ENCODE peak calls at places on chromosome 7, in eight cellular contexts. T, N, C, U, G, S, W and O are unnamed samples.
A peak's percentile ranks its signal among the peaks of the same experiment; 100 is the strongest.

GRCh38 chr7:475425-475728 is 44.3 kb downstream of the PDGFA start:
- DNase-seq in U (no peak), T (no peak), W (no peak), C (no peak), S (no peak), N (no peak), G (no peak), O (no peak)

GRCh38 chr7:24865994-24866615 is 108.8 kb upstream of the GSDME start:
- DNase-seq in G (no peak), S (no peak), U (no peak), C (no peak), W (no peak), N (no peak), T (no peak), O (no peak)

GRCh38 chr7:131328387-131329175 is 905 bp downstream of the MKLN1 start:
- DNase-seq in C (no peak), T (no peak), W (no peak), S (no peak), U (peak; percentile 25), G (no peak), N (no peak), O (no peak)

GRCh38 chr7:15685358-15686181 is 913 bp downstream of the MEOX2 start:
- DNase-seq in C (no peak), G (no peak), U (peak; percentile 7), S (peak; percentile 27), W (peak; percentile 52), T (peak; percentile 48), N (no peak), O (peak; percentile 10)

GRCh38 chr7:46000513-46000912 is 79.4 kb upstream of the IGFBP3 start:
- DNase-seq in U (no peak), S (no peak), N (no peak), W (no peak), G (no peak), C (no peak), T (no peak), O (no peak)

GRCh38 chr7:107051376-107051775 is 6.9 kb downstream of the PRKAR2B start:
- DNase-seq in C (no peak), T (no peak), N (no peak), S (no peak), U (no peak), G (no peak), W (no peak), O (no peak)

GRCh38 chr7:36898186-36898585 is 173.9 kb upstream of the AOAH start:
- DNase-seq in U (no peak), S (no peak), N (no peak), G (no peak), T (no peak), C (no peak), W (no peak), O (no peak)

GRCh38 chr7:144957998-144958397 is 122.1 kb upstream of the TPK1 start:
- DNase-seq in S (no peak), G (no peak), T (no peak), W (no peak), N (no peak), C (no peak), U (no peak), O (no peak)

GRCh38 chr7:149860821-149861727 is 12.7 kb upstream of the ATP6V0E2 start:
- DNase-seq in U (no peak), C (no peak), N (no peak), W (no peak), T (no peak), G (no peak), S (no peak), O (no peak)

GRCh38 chr7:150715293-150715692 is 1.1 kb upstream of the GIMAP1 start:
- DNase-seq in N (no peak), U (no peak), S (no peak), T (no peak), C (no peak), G (no peak), W (no peak), O (no peak)

GRCh38 chr7:131633342-131633843 is 77.0 kb upstream of the PODXL start:
- DNase-seq in N (peak; percentile 73), U (peak; percentile 53), G (no peak), S (no peak), W (no peak), C (no peak), T (no peak), O (no peak)

GRCh38 chr7:96238474-96238873 is 83.4 kb downstream of the SLC25A13 start:
- DNase-seq in G (no peak), C (no peak), U (peak; percentile 31), N (no peak), W (no peak), S (no peak), T (no peak), O (no peak)

GRCh38 chr7:80677629-80678028 is 39.2 kb downstream of the CD36 start:
- DNase-seq in U (no peak), N (no peak), C (no peak), T (no peak), S (no peak), W (no peak), G (no peak), O (no peak)

GRCh38 chr7:129163875-129164544 is 19.5 kb downstream of the TSPAN33 start:
- DNase-seq in U (peak; percentile 38), G (no peak), T (no peak), W (no peak), N (peak; percentile 25), S (no peak), C (no peak), O (no peak)

GRCh38 chr7:51961804-51962203 is 645.2 kb upstream of the COBL start:
- DNase-seq in T (no peak), N (no peak), W (no peak), C (no peak), S (no peak), G (no peak), U (no peak), O (no peak)

GRCh38 chr7:132169730-132170129 is 406.5 kb downstream of the PLXNA4 start:
- DNase-seq in U (no peak), G (no peak), T (no peak), C (no peak), W (no peak), N (no peak), S (no peak), O (no peak)

GRCh38 chr7:47962262-47962661 is 14.0 kb upstream of the PKD1L1 start:
- DNase-seq in U (no peak), W (no peak), S (peak; percentile 57), G (no peak), T (no peak), C (no peak), N (no peak), O (no peak)

GRCh38 chr7:32887395-32887794 is 4.2 kb downstream of the KBTBD2 start:
- DNase-seq in T (no peak), S (no peak), W (no peak), U (no peak), N (no peak), G (no peak), C (no peak), O (no peak)

GRCh38 chr7:155355176-155355575 is 57.5 kb downstream of the INSIG1 start:
- DNase-seq in T (no peak), S (no peak), G (no peak), U (no peak), C (no peak), N (no peak), W (no peak), O (peak; percentile 7)

GRCh38 chr7:141701489-141702046 is 398 bp downstream of the DENND11 start:
- DNase-seq in G (peak; percentile 54), N (peak; percentile 24), U (peak; percentile 11), C (no peak), S (peak; percentile 53), T (peak; percentile 46), W (peak; percentile 44), O (peak; percentile 51)

GRCh38 chr7:105267244-105267643 is 121.5 kb downstream of the SRPK2 start:
- DNase-seq in N (peak; percentile 19), U (no peak), C (no peak), W (no peak), T (no peak), G (no peak), S (no peak), O (no peak)

DNA sequence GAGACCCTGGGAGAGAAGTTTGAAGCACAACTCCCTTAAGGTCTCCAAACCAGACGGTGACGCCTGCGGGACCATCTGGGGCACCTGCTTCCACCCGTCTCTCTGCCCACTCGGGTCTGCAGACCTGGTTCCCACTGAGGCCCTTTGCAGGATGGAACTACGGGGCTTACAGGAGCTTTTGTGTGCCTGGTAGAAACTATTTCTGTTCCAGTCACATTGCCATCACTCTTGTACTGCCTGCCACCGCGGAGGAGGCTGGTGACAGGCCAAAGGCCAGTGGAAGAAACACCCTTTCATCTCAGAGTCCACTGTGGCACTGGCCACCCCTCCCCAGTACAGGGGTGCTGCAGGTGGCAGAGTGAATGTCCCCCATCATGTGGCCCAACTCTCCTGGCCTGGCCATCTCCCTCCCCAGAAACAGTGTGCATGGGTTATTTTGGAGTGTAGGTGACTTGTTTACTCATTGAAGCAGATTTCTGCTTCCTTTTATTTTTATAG is 10.8 kb downstream of the SERPINE1 start:
- DNase-seq in U (no peak), W (no peak), T (no peak), N (no peak), S (no peak), C (no peak), G (no peak), O (no peak)
- H3K27ac ChIP-seq in U (peak overlapping the region; percentile 81), W (no peak overlapping the region), T (no peak overlapping the region), N (peak overlapping the region; percentile 94), S (peak overlapping the region; percentile 23), C (peak overlapping the region; percentile 62), G (no peak overlapping the region), O (peak overlapping the region; percentile 70)

GRCh38 chr7:26202019-26202985 is 757 bp downstream of the CBX3 start:
- DNase-seq in N (peak; percentile 39), W (peak; percentile 64), C (no peak), T (peak; percentile 47), U (peak; percentile 31), S (peak; percentile 60), G (peak; percentile 45), O (peak; percentile 55)
- H3K27ac ChIP-seq in N (peak overlapping the region; percentile 99), W (peak overlapping the region; percentile 97), C (peak overlapping the region; percentile 99), T (peak overlapping the region; percentile 97), U (peak overlapping the region; percentile 94), S (peak overlapping the region; percentile 100), G (peak overlapping the region; percentile 98), O (peak overlapping the region; percentile 97)

GRCh38 chr7:100017300-100017699 is 1.9 kb downstream of the ZKSCAN1 start:
- DNase-seq in W (no peak), T (no peak), C (no peak), N (no peak), U (no peak), S (peak; percentile 78), G (no peak), O (peak; percentile 75)
- H3K27ac ChIP-seq in W (no peak overlapping the region), T (no peak overlapping the region), C (peak overlapping the region; percentile 95), N (no peak overlapping the region), U (no peak overlapping the region), S (peak overlapping the region; percentile 97), G (no peak overlapping the region), O (peak overlapping the region; percentile 99)

GRCh38 chr7:127948312-127948711 is 82.9 kb downstream of the LRRC4 start:
- DNase-seq in N (no peak), W (no peak), G (no peak), S (no peak), U (no peak), T (no peak), C (no peak), O (no peak)
- H3K27ac ChIP-seq in N (no peak overlapping the region), W (no peak overlapping the region), G (no peak overlapping the region), S (no peak overlapping the region), U (no peak overlapping the region), T (no peak overlapping the region), C (no peak overlapping the region), O (no peak overlapping the region)

GRCh38 chr7:102284891-102285540 is 1.7 kb upstream of the SH2B2 start:
- DNase-seq in S (peak; percentile 53), C (no peak), W (peak; percentile 73), U (no peak), N (no peak), G (no peak), T (peak; percentile 60), O (no peak)
- H3K27ac ChIP-seq in S (no peak overlapping the region), C (no peak overlapping the region), W (peak overlapping the region; percentile 95), U (no peak overlapping the region), N (peak overlapping the region; percentile 100), G (no peak overlapping the region), T (no peak overlapping the region), O (peak overlapping the region; percentile 70)